ENCODE peak calls at places on chromosomes 2 and 18, in five cellular contexts. A is transverse colon; Y is GM23338; I is CD8-positive, alpha-beta memory T cell; V is mucosa of descending colon. S is an unnamed sample.

GRCh38 chr18:11857177-11857887 is 6.1 kb downstream of the CHMP1B start:
- DNase-seq in A (peak; percentile 83), Y (peak; percentile 78), V (peak; percentile 82), I (no peak), S (peak; percentile 80)

GRCh38 chr2:121360566-121361300 is 75.7 kb upstream of the TFCP2L1 start:
- DNase-seq in I (no peak), V (peak; percentile 71), A (peak; percentile 49), Y (no peak), S (peak; percentile 67)

GRCh38 chr18:457120-457519 is 43.4 kb downstream of the COLEC12 start:
- DNase-seq in I (no peak), Y (no peak), V (peak; percentile 5), A (no peak), S (no peak)

GRCh38 chr18:34643982-34644381 is 66.1 kb upstream of the DTNA start:
- DNase-seq in Y (no peak), I (no peak), A (no peak), V (no peak), S (no peak)

GRCh38 chr2:56474412-56475158 is 290.8 kb downstream of the CCDC85A start:
- DNase-seq in I (no peak), A (no peak), Y (no peak), V (no peak), S (no peak)

GRCh38 chr18:8822643-8823042 is 117.3 kb downstream of the MTCL1 start:
- DNase-seq in A (no peak), I (no peak), V (peak; percentile 25), Y (no peak), S (no peak)

GRCh38 chr2:2681611-2682295 is 350.7 kb upstream of the MYT1L start:
- DNase-seq in I (no peak), A (no peak), V (no peak), Y (no peak), S (no peak)

GRCh38 chr2:46902465-46902864 is 13.1 kb downstream of the MCFD2 start:
- DNase-seq in V (no peak), I (no peak), Y (no peak), A (no peak), S (no peak)

GRCh38 chr2:164937864-164938401 is 17.4 kb downstream of the SLC38A11 start:
- DNase-seq in Y (no peak), A (peak; percentile 21), V (peak; percentile 50), I (no peak), S (peak; percentile 45)

GRCh38 chr2:197233473-197233872 is 77.1 kb downstream of the ANKRD44 start:
- DNase-seq in V (no peak), Y (no peak), I (no peak), A (no peak), S (no peak)
- H3K4me1 ChIP-seq in V (no peaks in the 10 kb centered on the region), Y (no peaks in the 10 kb centered on the region), I (peaks cover 96% of the 10 kb centered on the region), A (peaks cover 36% of the 10 kb centered on the region), S (no peaks in the 10 kb centered on the region)

GRCh38 chr2:134432438-134432883 is 178.6 kb downstream of the MGAT5 start:
- DNase-seq in I (no peak), Y (no peak), V (no peak), A (no peak), S (no peak)

GRCh38 chr2:134433934-134434333 is 180.1 kb downstream of the MGAT5 start:
- DNase-seq in V (no peak), I (no peak), Y (no peak), A (no peak), S (no peak)

GRCh38 chr2:134433469-134433868 is 179.6 kb downstream of the MGAT5 start:
- DNase-seq in V (no peak), I (no peak), A (no peak), Y (no peak), S (no peak)

GRCh38 chr2:134429886-134430285 is 176.0 kb downstream of the MGAT5 start:
- DNase-seq in Y (no peak), I (no peak), V (no peak), A (no peak), S (no peak)

GRCh38 chr2:134431837-134432437 is 178.1 kb downstream of the MGAT5 start:
- DNase-seq in V (no peak), A (no peak), I (no peak), Y (peak; percentile 49), S (no peak)
- H3K4me1 ChIP-seq in V (no peaks in the 10 kb centered on the region), A (no peaks in the 10 kb centered on the region), I (no peaks in the 10 kb centered on the region), Y (peaks cover 10% of the 10 kb centered on the region), S (no peaks in the 10 kb centered on the region)

GRCh38 chr2:239257511-239257937 is 143.3 kb downstream of the HDAC4 start:
- DNase-seq in V (no peak), Y (no peak), A (no peak), I (no peak), S (no peak)

GRCh38 chr2:239253705-239254104 is 147.1 kb downstream of the HDAC4 start:
- DNase-seq in V (no peak), A (no peak), Y (no peak), I (no peak), S (no peak)

GRCh38 chr2:239255218-239255617 is 145.6 kb downstream of the HDAC4 start:
- DNase-seq in A (no peak), Y (no peak), V (no peak), I (no peak), S (no peak)

GRCh38 chr2:239256297-239256696 is 144.5 kb downstream of the HDAC4 start:
- DNase-seq in V (no peak), Y (no peak), A (peak; percentile 7), I (no peak), S (no peak)

DNA sequence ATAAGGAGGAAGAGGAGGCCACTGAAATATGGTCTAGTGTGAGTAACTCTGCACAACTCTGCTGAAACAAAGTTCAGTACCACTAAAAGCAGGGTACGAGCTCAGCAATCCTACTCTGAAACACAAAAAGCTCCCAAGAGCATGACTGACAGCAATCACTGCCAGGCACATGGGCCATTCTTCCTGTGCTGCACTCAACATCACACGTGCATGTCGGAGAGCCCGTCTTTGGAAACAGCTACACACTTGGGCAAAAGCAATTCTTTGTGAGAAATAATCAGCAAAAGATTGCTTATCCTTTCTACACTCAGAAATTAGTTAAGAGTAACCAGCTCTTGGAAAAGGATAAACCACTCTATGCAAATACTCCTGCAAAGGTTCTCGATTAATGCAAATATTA is 145.2 kb downstream of the HDAC4 start:
- DNase-seq in Y (no peak), I (no peak), V (no peak), A (no peak), S (no peak)
- H3K4me1 ChIP-seq in Y (peaks cover 19% of the 10 kb centered on the region), I (peaks cover 62% of the 10 kb centered on the region), V (peaks cover 7% of the 10 kb centered on the region), A (peaks cover 62% of the 10 kb centered on the region), S (no peaks in the 10 kb centered on the region)

GRCh38 chr2:168969865-168970264 is 61.3 kb downstream of the ABCB11 start:
- DNase-seq in I (no peak), V (no peak), A (no peak), Y (no peak), S (no peak)

GRCh38 chr2:168962636-168963035 is 61.5 kb downstream of the G6PC2 start:
- DNase-seq in I (no peak), Y (no peak), A (no peak), V (no peak), S (no peak)

GRCh38 chr2:168961450-168962229 is 60.5 kb downstream of the G6PC2 start:
- DNase-seq in Y (peak; percentile 90), I (peak; percentile 56), A (peak; percentile 14), V (peak; percentile 80), S (peak; percentile 66)

GRCh38 chr2:168968342-168968741 is 62.8 kb downstream of the ABCB11 start:
- DNase-seq in I (no peak), V (no peak), Y (no peak), A (no peak), S (no peak)

DNA sequence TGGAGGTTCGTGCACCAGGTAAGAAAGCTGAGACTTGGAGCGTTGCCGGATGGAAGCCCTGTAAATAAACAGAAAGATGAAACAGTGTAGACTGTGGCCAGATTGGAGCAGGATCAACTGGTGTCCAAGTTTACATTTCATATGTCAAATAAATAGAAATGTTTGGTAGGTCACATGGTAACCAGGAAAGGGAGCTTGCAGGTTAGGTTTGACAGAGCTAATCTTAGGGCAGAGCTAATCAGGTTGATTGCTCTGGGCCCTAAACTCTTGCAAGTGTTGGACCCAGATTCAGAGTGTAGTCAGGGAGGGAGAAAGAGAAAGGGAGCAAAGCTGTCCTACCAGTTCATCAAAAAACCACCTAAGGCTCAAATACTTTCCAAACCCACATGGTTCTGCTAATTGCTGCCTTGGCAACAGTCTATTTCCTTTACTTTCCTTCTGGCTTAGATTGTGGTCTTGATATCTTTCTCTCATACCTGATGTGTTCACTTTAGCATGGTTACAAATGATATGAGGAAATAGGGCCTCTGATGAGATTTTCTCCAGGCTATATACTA is 63.2 kb downstream of the G6PC2 start:
- DNase-seq in A (no peak), V (no peak), Y (no peak), I (no peak), S (no peak)
- H3K4me1 ChIP-seq in A (peaks cover 4% of the 10 kb centered on the region), V (peaks cover 5% of the 10 kb centered on the region), Y (no peaks in the 10 kb centered on the region), I (peaks cover 17% of the 10 kb centered on the region), S (no peaks in the 10 kb centered on the region)